ENCODE peak calls at places on chromosomes 3 and 15, in seven cellular contexts. G is colonic mucosa, R is GM12865, X is keratinocyte, O is ovary, V is breast epithelium, S is fibroblast of mammary gland. I is an unnamed sample.

GRCh38 chr15:81189583-81190283 is 6.9 kb upstream of the IL16 start:
- DNase-seq in R (no peak), O (peak; percentile 69), S (peak; percentile 99), V (no peak), X (no peak), G (no peak), I (no peak)

GRCh38 chr3:32614956-32615355 is 44.3 kb upstream of the DYNC1LI1 start:
- DNase-seq in V (no peak), G (no peak), S (peak; percentile 70), X (no peak), O (no peak), R (no peak), I (no peak)

GRCh38 chr15:79090487-79091203 is at the start of gene RASGRF1:
- DNase-seq in R (no peak), S (peak; percentile 2), O (no peak), G (peak; percentile 16), X (no peak), V (no peak), I (peak; percentile 62)

GRCh38 chr3:195110647-195111321 is 160.2 kb downstream of the XXYLT1 start:
- DNase-seq in S (peak; percentile 31), G (no peak), O (no peak), X (no peak), V (no peak), R (no peak), I (no peak)

GRCh38 chr3:127477396-127477795 is 113.1 kb downstream of the TPRA1 start:
- DNase-seq in X (no peak), V (no peak), R (no peak), O (no peak), S (no peak), G (no peak), I (no peak)

GRCh38 chr3:65114041-65114440 is 426.2 kb upstream of the ADAMTS9 start:
- DNase-seq in X (no peak), S (peak; percentile 8), R (no peak), V (no peak), O (no peak), G (no peak), I (no peak)

GRCh38 chr3:107208100-107208499 is 169.1 kb upstream of the CCDC54 start:
- DNase-seq in S (peak; percentile 100), R (no peak), X (no peak), G (peak; percentile 25), O (peak; percentile 59), V (no peak), I (no peak)

GRCh38 chr15:38996111-38996541 is 431.5 kb upstream of the RASGRP1 start:
- DNase-seq in V (no peak), X (peak; percentile 4), S (peak; percentile 94), R (no peak), G (no peak), O (no peak), I (no peak)

GRCh38 chr3:98806583-98806982 is 43.4 kb downstream of the ST3GAL6 start:
- DNase-seq in V (no peak), X (no peak), R (no peak), G (no peak), O (no peak), S (no peak), I (no peak)

GRCh38 chr3:111303760-111304159 is 232.1 kb downstream of the NECTIN3 start:
- DNase-seq in O (no peak), S (peak; percentile 60), X (no peak), R (no peak), G (no peak), V (no peak), I (no peak)

GRCh38 chr15:90674476-90674875 is 42.7 kb upstream of the BLM start:
- DNase-seq in V (no peak), O (no peak), R (no peak), S (peak; percentile 24), X (no peak), G (no peak), I (no peak)

GRCh38 chr15:98069256-98069655 is 108.8 kb downstream of the ARRDC4 start:
- DNase-seq in O (no peak), V (no peak), X (no peak), G (no peak), S (no peak), R (no peak), I (no peak)

GRCh38 chr15:40108855-40109735 is at the start of gene BMF:
- DNase-seq in X (peak; percentile 84), O (peak; percentile 100), G (peak; percentile 100), V (peak; percentile 100), R (peak; percentile 98), S (peak; percentile 98), I (peak; percentile 99)
- TF ChIP-seq CTCF in X (peak; percentile 47), O (peak; percentile 28), G (no peak), V (peak; percentile 34), R (peak; percentile 5), S (no peak), I (no peak)

GRCh38 chr3:56988458-56988857 is 72.0 kb upstream of the SPATA12 start:
- DNase-seq in V (no peak), S (no peak), O (no peak), X (no peak), R (no peak), G (no peak), I (no peak)

GRCh38 chr3:56988874-56989433 is 71.5 kb upstream of the SPATA12 start:
- DNase-seq in S (peak; percentile 79), X (no peak), V (peak; percentile 81), R (peak; percentile 72), O (peak; percentile 84), G (peak; percentile 85), I (peak; percentile 80)

GRCh38 chr3:56985460-56986327 is 74.8 kb upstream of the SPATA12 start:
- DNase-seq in V (no peak), G (no peak), O (no peak), R (no peak), X (no peak), S (peak; percentile 74), I (no peak)

GRCh38 chr3:56986347-56986746 is 74.1 kb upstream of the SPATA12 start:
- DNase-seq in X (no peak), S (peak; percentile 8), V (no peak), G (no peak), O (no peak), R (no peak), I (no peak)

DNA sequence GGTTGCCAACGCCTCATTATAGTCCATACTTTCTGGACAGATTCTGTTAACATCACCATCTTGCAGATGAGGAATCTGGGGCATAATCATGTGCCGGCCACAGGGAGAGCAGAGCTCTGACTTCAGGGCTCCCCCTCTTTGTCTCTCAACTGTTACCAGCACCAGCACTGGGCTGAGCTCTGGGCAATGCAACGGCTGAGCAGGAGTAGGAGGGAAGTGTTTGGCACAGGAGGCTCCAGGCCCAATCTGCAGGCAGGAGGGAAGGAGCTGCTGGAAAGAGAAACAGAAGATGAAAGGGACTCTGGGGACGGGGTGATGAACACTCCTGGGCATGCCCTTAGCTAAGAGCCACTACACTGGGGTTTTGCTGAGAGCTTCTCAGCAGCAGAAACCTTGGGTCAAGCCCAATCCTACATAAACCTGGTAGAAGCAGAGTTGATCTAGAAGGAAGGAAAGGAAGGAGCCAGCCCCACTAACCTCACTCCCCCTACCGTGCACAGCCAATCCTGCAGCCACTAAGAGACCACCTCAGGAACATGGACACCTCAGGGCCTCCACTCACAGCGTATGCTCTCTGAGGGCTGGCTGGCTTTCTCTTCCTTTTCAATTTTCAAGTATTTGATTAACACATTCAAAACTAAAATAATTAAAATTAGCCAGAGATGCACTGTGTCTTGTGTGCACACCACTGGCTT is 73.1 kb upstream of the SPATA12 start:
- DNase-seq in X (no peak), S (peak; percentile 10), R (peak; percentile 43), G (no peak), O (no peak), V (no peak), I (peak; percentile 36)
- TF ChIP-seq CTCF in X (no peak), S (peak; percentile 25), R (peak; percentile 45), G (no peak), O (peak; percentile 46), V (no peak), I (no peak)

DNA sequence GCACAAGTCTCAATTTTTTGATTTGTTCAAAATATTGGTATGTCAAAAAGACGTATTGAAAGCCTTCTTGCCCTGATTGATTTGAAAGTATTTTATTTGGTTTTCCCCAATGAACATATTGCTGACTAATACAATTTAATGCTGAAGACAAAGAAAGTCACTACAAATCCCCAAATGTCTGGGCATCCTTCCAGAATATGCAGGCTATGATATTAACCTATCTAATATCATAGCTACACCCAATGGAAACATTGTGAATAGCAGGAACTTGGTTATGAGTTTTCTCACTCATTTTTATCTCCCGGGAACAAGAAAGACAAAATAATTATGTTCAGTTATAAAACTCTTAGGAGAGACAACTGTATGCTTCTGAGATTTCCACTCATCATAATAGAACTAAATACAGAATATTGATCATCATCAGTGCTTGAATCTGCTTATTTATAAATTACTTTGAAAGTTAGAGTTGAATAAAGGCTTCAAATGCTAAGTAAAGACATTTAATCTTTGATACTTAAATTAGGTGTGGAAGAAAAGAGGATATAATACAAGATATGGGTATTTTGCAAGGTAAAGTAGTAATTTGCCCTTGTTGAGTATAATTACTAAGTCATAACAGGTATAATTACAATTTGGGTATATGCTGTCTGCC is 483.9 kb downstream of the RBMS3 start:
- DNase-seq in R (peak; percentile 13), G (no peak), X (no peak), O (peak; percentile 15), S (peak; percentile 95), V (no peak), I (no peak)
- TF ChIP-seq CTCF in R (peak; percentile 30), G (no peak), X (no peak), O (peak; percentile 85), S (peak; percentile 83), V (peak; percentile 41), I (peak; percentile 24)

GRCh38 chr3:141401095-141401494 is 32.8 kb downstream of the ZBTB38 start:
- DNase-seq in V (no peak), O (no peak), R (no peak), S (peak; percentile 65), X (no peak), G (no peak), I (no peak)

GRCh38 chr3:141403576-141403975 is 35.3 kb downstream of the ZBTB38 start:
- DNase-seq in G (no peak), X (no peak), O (no peak), S (peak; percentile 71), R (peak; percentile 51), V (no peak), I (no peak)

GRCh38 chr3:141402476-141403171 is 34.3 kb downstream of the ZBTB38 start:
- DNase-seq in S (peak; percentile 93), G (peak; percentile 70), R (peak; percentile 65), V (peak; percentile 71), X (no peak), O (peak; percentile 69), I (peak; percentile 69)

GRCh38 chr3:141399979-141400971 is 32.0 kb downstream of the ZBTB38 start:
- DNase-seq in O (no peak), X (no peak), V (no peak), S (no peak), G (peak; percentile 65), R (peak; percentile 46), I (no peak)

DNA sequence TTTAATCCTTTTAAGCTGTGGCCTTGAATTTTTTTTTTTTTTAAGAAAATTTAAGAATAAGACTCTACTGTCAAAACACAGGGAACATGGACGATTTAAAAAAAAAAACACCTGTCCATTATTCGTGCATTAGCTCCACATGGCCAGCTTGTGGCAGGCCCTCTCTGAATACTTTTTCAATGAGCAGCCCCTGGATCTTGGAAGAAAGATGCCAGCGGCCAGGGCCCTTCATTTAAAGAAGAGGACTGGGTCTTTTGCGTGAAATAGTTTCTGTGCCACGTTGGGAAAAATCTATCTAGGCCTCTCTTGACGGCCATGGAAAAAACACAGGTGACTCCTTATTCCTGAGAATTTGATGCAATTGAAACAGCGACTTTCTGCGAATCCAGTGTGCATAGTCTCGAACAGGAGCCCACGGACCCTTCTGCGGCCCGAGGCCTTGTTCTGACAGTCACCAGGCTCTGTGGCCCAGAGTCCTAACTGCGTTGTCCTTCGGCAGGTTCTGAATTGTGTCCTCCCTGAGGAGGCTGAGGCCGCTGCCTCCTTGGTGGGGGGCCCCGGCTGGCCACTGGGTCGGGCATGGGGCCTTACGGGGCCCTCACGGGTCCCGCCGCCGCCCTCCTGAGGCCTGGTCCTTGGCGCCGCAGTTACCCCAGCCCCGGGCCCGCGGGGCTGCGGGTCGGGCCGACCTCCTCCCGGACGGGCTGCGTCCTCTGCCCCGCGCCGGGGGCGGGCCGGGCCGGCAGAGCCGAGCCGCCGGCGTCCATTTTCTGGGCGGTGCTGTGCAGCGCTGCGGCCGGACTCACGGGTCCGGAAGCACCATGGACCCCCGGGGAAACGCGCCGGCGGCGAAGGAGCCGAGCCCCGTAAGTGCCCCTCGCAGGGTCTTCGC is 33.5 kb downstream of the ZBTB38 start:
- DNase-seq in V (no peak), X (no peak), G (peak; percentile 56), S (no peak), O (peak; percentile 44), R (peak; percentile 72), I (peak; percentile 55)
- TF ChIP-seq CTCF in V (no peak), X (no peak), G (no peak), S (no peak), O (no peak), R (no peak), I (no peak)

I was measured in glutamatergic neuron.